ENCODE peak calls at places on chromosomes 11 and 22, in five cellular contexts. R is brain microvascular endothelial cell, T is RPMI7951, A is pancreas, W is mammary epithelial cell. I is an unnamed sample.

GRCh38 chr11:64767344-64768299 is 7.8 kb upstream of the PYGM start:
- DNase-seq in A (peak), T (peak), R (peak), W (no peak), I (peak)

GRCh38 chr11:46260161-46260560 is 17.3 kb upstream of the CREB3L1 start:
- DNase-seq in A (no peak), W (no peak), T (no peak), R (no peak), I (no peak)

GRCh38 chr22:36194971-36195370 is 6.6 kb downstream of the APOL4 start:
- DNase-seq in A (no peak), W (peak), T (peak), R (peak), I (peak)

GRCh38 chr22:44133901-44134511 is 46.7 kb upstream of the PARVG start:
- DNase-seq in W (no peak), R (peak), A (no peak), T (no peak), I (no peak)

GRCh38 chr22:39994046-39994565 is 648 bp upstream of the FAM83F start:
- DNase-seq in R (no peak), W (no peak), A (no peak), T (no peak), I (no peak)

GRCh38 chr22:20044495-20045151 is 23.7 kb downstream of the TANGO2 start:
- DNase-seq in T (no peak), A (no peak), R (no peak), W (no peak), I (no peak)

GRCh38 chr11:46247664-46248063 is 29.8 kb upstream of the CREB3L1 start:
- DNase-seq in W (peak), R (peak), A (peak), T (peak), I (peak)

GRCh38 chr11:116702772-116703360 is 69.9 kb downstream of the BUD13 start:
- DNase-seq in A (no peak), W (no peak), R (no peak), T (no peak), I (peak)

GRCh38 chr11:2981130-2981529 is 11.0 kb downstream of the NAP1L4 start:
- DNase-seq in R (no peak), A (no peak), T (no peak), W (no peak), I (no peak)

GRCh38 chr22:31019276-31019930 is 50.3 kb downstream of the TUG1 start:
- DNase-seq in W (no peak), R (no peak), T (no peak), A (no peak), I (no peak)

GRCh38 chr11:66720223-66720898 is 8.7 kb downstream of the SPTBN2 start:
- DNase-seq in W (peak), T (peak), A (peak), R (peak), I (peak)

GRCh38 chr11:96366024-96366423 is 23.0 kb upstream of the MAML2 start:
- DNase-seq in T (no peak), W (no peak), A (no peak), R (no peak), I (no peak)

GRCh38 chr11:80613630-80614029 is 1172.8 kb upstream of the TENM4 start:
- DNase-seq in T (no peak), A (no peak), R (no peak), W (no peak), I (no peak)

GRCh38 chr11:121727942-121728341 is 275.2 kb upstream of the SORL1-AS1 start:
- DNase-seq in R (no peak), T (no peak), W (no peak), A (no peak), I (no peak)

GRCh38 chr11:20464566-20464965 is 77.0 kb downstream of the PRMT3 start:
- DNase-seq in T (no peak), W (no peak), R (no peak), A (no peak), I (no peak)

GRCh38 chr11:533586-534196 is 1.7 kb downstream of the HRAS start:
- DNase-seq in A (no peak), T (no peak), R (no peak), W (no peak), I (no peak)

GRCh38 chr11:20031155-20032001 is 128.9 kb downstream of the DBX1 start:
- DNase-seq in A (no peak), R (peak), T (peak), W (peak), I (peak)

GRCh38 chr22:22802346-22802970 is 85.2 kb upstream of the IGLL5 start:
- DNase-seq in T (no peak), W (no peak), A (no peak), R (no peak), I (no peak)

GRCh38 chr11:12674936-12675696 is 895 bp downstream of the TEAD1 start:
- DNase-seq in W (no peak), R (no peak), T (peak), A (peak), I (no peak)

GRCh38 chr11:129637473-129637872 is 178.2 kb upstream of the TMEM45B start:
- DNase-seq in T (peak), A (no peak), R (peak), W (peak), I (peak)

GRCh38 chr11:95792700-95793099 is 2.4 kb downstream of the CEP57 start:
- DNase-seq in R (no peak), A (no peak), W (no peak), T (no peak), I (no peak)

GRCh38 chr11:130609121-130610035 is 160.9 kb downstream of the ADAMTS15 start:
- DNase-seq in R (peak), A (no peak), T (no peak), W (no peak), I (no peak)

GRCh38 chr22:27253108-27253507 is 548.4 kb downstream of the MN1 start:
- DNase-seq in T (no peak), R (no peak), W (no peak), A (no peak), I (no peak)

GRCh38 chr11:46417711-46418110 is 26.1 kb upstream of the CHRM4 start:
- DNase-seq in T (no peak), A (no peak), R (no peak), W (no peak), I (no peak)

GRCh38 chr11:31060880-31061279 is 308.7 kb downstream of the DCDC1 start:
- DNase-seq in R (no peak), W (no peak), T (peak), A (no peak), I (no peak)

GRCh38 chr11:87803748-87804147 is 371.5 kb downstream of the RAB38 start:
- DNase-seq in T (no peak), R (no peak), W (no peak), A (no peak), I (no peak)

GRCh38 chr11:115645631-115646271 is 141.5 kb upstream of the CADM1 start:
- DNase-seq in T (no peak), A (peak), R (no peak), W (no peak), I (no peak)

GRCh38 chr11:75399344-75400109 is at the start of gene RPS3:
- DNase-seq in R (peak), W (peak), A (peak), T (peak), I (peak)

GRCh38 chr22:17748555-17749353 is 25.5 kb downstream of the BID start:
- DNase-seq in W (no peak), A (no peak), T (no peak), R (no peak), I (no peak)

GRCh38 chr11:30329150-30329940 is 6.4 kb downstream of the ARL14EP start:
- DNase-seq in W (no peak), A (no peak), T (no peak), R (no peak), I (no peak)

GRCh38 chr11:57900315-57900714 is 123.4 kb upstream of the OR9Q1 start:
- DNase-seq in A (no peak), T (no peak), W (peak), R (no peak), I (peak)

GRCh38 chr22:24758164-24758799 is 16.2 kb downstream of the PIWIL3 start:
- DNase-seq in A (peak), T (peak), W (peak), R (peak), I (peak)